ENCODE peak calls at places on chromosomes 3 and 15, in six cellular contexts. One of them, this sample, is unnamed.

GRCh38 chr3:53705024-53705750 is 141.0 kb downstream of the CHDH start:
- DNase-seq in uterus: no peak
- DNase-seq in tibial nerve: no peak
- DNase-seq in left ventricle myocardium inferior: no peak
- DNase-seq in cardiac fibroblast: no peak
- DNase-seq in heart left ventricle: no peak
- DNase-seq in this sample: no peak

GRCh38 chr15:67013696-67014095 is 51.7 kb upstream of the SMAD3 start:
- DNase-seq in uterus: no peak
- DNase-seq in left ventricle myocardium inferior: peak
- DNase-seq in tibial nerve: no peak
- DNase-seq in heart left ventricle: peak
- DNase-seq in cardiac fibroblast: peak
- DNase-seq in this sample: no peak

GRCh38 chr3:4355401-4356224 is 52.4 kb downstream of the SETMAR start:
- DNase-seq in left ventricle myocardium inferior: peak
- DNase-seq in tibial nerve: peak
- DNase-seq in cardiac fibroblast: peak
- DNase-seq in uterus: peak
- DNase-seq in heart left ventricle: peak
- DNase-seq in this sample: no peak

GRCh38 chr3:41943444-41943843 is 18.5 kb downstream of the ULK4 start:
- DNase-seq in left ventricle myocardium inferior: no peak
- DNase-seq in cardiac fibroblast: no peak
- DNase-seq in uterus: no peak
- DNase-seq in tibial nerve: no peak
- DNase-seq in heart left ventricle: no peak
- DNase-seq in this sample: no peak

GRCh38 chr15:39194431-39194830 is 386.4 kb upstream of the THBS1 start:
- DNase-seq in uterus: no peak
- DNase-seq in left ventricle myocardium inferior: no peak
- DNase-seq in cardiac fibroblast: peak
- DNase-seq in heart left ventricle: no peak
- DNase-seq in tibial nerve: no peak
- DNase-seq in this sample: peak

GRCh38 chr15:67152429-67152828 is 87.0 kb downstream of the SMAD3 start:
- DNase-seq in cardiac fibroblast: no peak
- DNase-seq in uterus: no peak
- DNase-seq in tibial nerve: no peak
- DNase-seq in left ventricle myocardium inferior: no peak
- DNase-seq in heart left ventricle: no peak
- DNase-seq in this sample: no peak

GRCh38 chr3:96354742-96355141 is 459.7 kb upstream of the EPHA6 start:
- DNase-seq in heart left ventricle: no peak
- DNase-seq in left ventricle myocardium inferior: no peak
- DNase-seq in uterus: no peak
- DNase-seq in cardiac fibroblast: no peak
- DNase-seq in tibial nerve: no peak
- DNase-seq in this sample: no peak

GRCh38 chr3:118479376-118479775 is 555.3 kb downstream of the IGSF11 start:
- DNase-seq in cardiac fibroblast: no peak
- DNase-seq in uterus: no peak
- DNase-seq in heart left ventricle: no peak
- DNase-seq in tibial nerve: no peak
- DNase-seq in left ventricle myocardium inferior: no peak
- DNase-seq in this sample: no peak

GRCh38 chr3:71989165-71989564 is 204.2 kb upstream of the PROK2 start:
- DNase-seq in cardiac fibroblast: peak
- DNase-seq in left ventricle myocardium inferior: no peak
- DNase-seq in heart left ventricle: no peak
- DNase-seq in tibial nerve: no peak
- DNase-seq in uterus: no peak
- DNase-seq in this sample: no peak

GRCh38 chr15:31327674-31328424 is 1.2 kb downstream of the KLF13 start:
- DNase-seq in heart left ventricle: peak
- DNase-seq in cardiac fibroblast: peak
- DNase-seq in left ventricle myocardium inferior: peak
- DNase-seq in tibial nerve: no peak
- DNase-seq in uterus: peak
- DNase-seq in this sample: no peak

GRCh38 chr3:146020969-146021368 is 140.0 kb downstream of the PLOD2 start:
- DNase-seq in tibial nerve: no peak
- DNase-seq in uterus: no peak
- DNase-seq in left ventricle myocardium inferior: no peak
- DNase-seq in heart left ventricle: no peak
- DNase-seq in cardiac fibroblast: no peak
- DNase-seq in this sample: no peak

GRCh38 chr15:99139276-99139675 is 34.4 kb downstream of the SYNM start:
- DNase-seq in tibial nerve: no peak
- DNase-seq in cardiac fibroblast: no peak
- DNase-seq in heart left ventricle: no peak
- DNase-seq in left ventricle myocardium inferior: no peak
- DNase-seq in uterus: no peak
- DNase-seq in this sample: no peak

GRCh38 chr3:47612178-47612577 is 33.5 kb upstream of the CSPG5 start:
- DNase-seq in uterus: no peak
- DNase-seq in tibial nerve: no peak
- DNase-seq in cardiac fibroblast: peak
- DNase-seq in left ventricle myocardium inferior: no peak
- DNase-seq in heart left ventricle: no peak
- DNase-seq in this sample: peak

DNA sequence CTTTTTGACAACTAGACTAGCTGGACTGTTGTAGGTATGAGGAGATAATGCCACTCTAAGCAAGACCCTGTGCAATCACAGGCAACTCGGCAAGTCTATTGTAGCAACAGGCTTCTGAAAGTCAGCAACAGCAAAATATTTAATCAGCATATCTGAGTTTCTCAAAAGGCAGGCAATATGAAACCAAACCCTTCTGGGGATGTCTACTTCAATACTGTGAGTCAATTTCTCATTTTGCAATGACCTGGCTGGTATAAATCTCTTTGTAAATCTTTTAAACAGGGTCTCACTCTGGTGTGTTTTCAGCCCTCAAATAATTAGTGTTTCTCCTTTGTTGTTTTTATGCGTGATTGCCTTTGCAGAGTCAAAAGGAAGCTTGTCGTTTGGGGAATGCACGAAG is 1044.5 kb downstream of the NTRK3 start:
- DNase-seq in tibial nerve: no peak
- DNase-seq in cardiac fibroblast: no peak
- DNase-seq in heart left ventricle: no peak
- DNase-seq in uterus: no peak
- DNase-seq in left ventricle myocardium inferior: no peak
- DNase-seq in this sample: no peak
- TF ChIP-seq CTCF in tibial nerve: no peak
- TF ChIP-seq CTCF in cardiac fibroblast: no peak
- TF ChIP-seq CTCF in heart left ventricle: no peak
- TF ChIP-seq CTCF in uterus: no peak
- TF ChIP-seq CTCF in left ventricle myocardium inferior: no peak
- TF ChIP-seq CTCF in this sample: no peak

DNA sequence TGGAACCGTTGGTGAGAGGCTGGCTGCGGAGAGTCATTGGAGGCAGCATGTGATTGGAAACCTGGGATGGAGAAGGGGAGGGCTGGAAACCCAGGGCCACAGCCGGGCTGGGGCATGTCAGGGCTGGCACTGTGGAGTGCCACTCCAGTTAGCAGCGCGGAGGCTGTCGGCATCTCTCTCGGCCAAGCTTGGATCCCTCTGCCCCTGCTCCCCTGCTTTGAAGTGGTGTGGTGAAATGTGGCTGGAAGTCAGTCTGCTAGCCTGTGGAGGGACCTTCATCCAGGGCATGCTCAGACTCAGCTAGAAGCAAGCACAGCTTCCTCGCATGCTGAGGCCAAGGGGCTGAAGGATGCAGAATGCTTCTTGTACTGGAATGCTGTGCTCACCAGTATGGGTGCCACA is 13.5 kb downstream of the SLCO3A1 start:
- DNase-seq in uterus: peak
- DNase-seq in left ventricle myocardium inferior: peak
- DNase-seq in cardiac fibroblast: peak
- DNase-seq in heart left ventricle: peak
- DNase-seq in tibial nerve: no peak
- DNase-seq in this sample: no peak
- H3K4me3 ChIP-seq in uterus: no peak
- H3K4me3 ChIP-seq in left ventricle myocardium inferior: peak
- H3K4me3 ChIP-seq in cardiac fibroblast: no peak
- H3K4me3 ChIP-seq in heart left ventricle: no peak
- H3K4me3 ChIP-seq in tibial nerve: no peak
- H3K4me3 ChIP-seq in this sample: no peak

GRCh38 chr3:58003093-58003492 is 5.1 kb upstream of the FLNB start:
- DNase-seq in uterus: no peak
- DNase-seq in left ventricle myocardium inferior: no peak
- DNase-seq in cardiac fibroblast: no peak
- DNase-seq in heart left ventricle: no peak
- DNase-seq in tibial nerve: no peak
- DNase-seq in this sample: no peak

GRCh38 chr3:58001979-58002378 is 6.2 kb upstream of the FLNB start:
- DNase-seq in uterus: no peak
- DNase-seq in cardiac fibroblast: no peak
- DNase-seq in tibial nerve: no peak
- DNase-seq in heart left ventricle: no peak
- DNase-seq in left ventricle myocardium inferior: no peak
- DNase-seq in this sample: no peak

GRCh38 chr3:58005662-58006061 is 2.6 kb upstream of the FLNB start:
- DNase-seq in heart left ventricle: no peak
- DNase-seq in left ventricle myocardium inferior: no peak
- DNase-seq in uterus: no peak
- DNase-seq in cardiac fibroblast: peak
- DNase-seq in tibial nerve: no peak
- DNase-seq in this sample: no peak

GRCh38 chr3:58006661-58007060 is 1.6 kb upstream of the FLNB start:
- DNase-seq in cardiac fibroblast: no peak
- DNase-seq in heart left ventricle: no peak
- DNase-seq in left ventricle myocardium inferior: no peak
- DNase-seq in tibial nerve: no peak
- DNase-seq in uterus: no peak
- DNase-seq in this sample: no peak

DNA sequence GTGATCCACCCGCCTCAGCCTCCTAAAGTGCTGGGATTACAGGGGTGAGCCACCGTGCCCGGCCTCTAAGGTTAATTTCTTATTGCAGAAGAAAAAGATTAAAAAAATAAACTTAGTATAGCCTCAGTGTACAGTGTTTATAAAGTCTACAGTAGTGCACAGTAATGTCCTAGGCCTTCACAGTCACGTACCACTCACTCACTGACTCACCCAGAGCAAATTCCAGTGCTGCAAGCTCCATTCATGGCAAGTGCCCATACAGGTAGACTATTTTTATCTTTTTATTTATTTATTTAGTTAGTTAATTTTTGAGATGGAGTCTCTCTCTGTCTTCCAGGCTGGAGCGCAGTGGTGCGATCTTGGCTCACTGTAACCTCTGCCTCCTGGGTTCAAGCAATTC is 3.2 kb upstream of the FLNB start:
- DNase-seq in uterus: no peak
- DNase-seq in heart left ventricle: no peak
- DNase-seq in cardiac fibroblast: no peak
- DNase-seq in tibial nerve: no peak
- DNase-seq in left ventricle myocardium inferior: no peak
- DNase-seq in this sample: no peak
- TF ChIP-seq CTCF in uterus: no peak
- TF ChIP-seq CTCF in heart left ventricle: no peak
- TF ChIP-seq CTCF in cardiac fibroblast: no peak
- TF ChIP-seq CTCF in tibial nerve: no peak
- TF ChIP-seq CTCF in left ventricle myocardium inferior: no peak
- TF ChIP-seq CTCF in this sample: no peak

DNA sequence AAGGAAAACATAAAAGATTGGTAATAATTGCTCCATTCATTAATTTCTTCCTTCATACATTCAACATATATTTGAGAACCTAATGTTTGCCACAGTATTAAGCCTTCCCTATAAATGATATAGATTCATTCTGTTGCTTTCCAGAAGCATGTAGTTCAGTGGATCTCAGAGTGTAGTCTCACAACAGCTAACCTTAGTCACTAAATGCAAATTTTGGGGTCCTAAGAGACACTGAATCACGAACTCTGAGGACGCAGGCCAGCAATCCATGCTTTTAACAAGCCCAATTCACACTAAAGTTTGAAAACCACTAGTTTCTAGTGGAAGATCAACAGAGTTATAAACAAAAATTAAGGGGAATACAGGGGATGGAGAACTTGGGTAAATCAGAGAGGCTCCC is 7.2 kb upstream of the AQR start:
- DNase-seq in heart left ventricle: no peak
- DNase-seq in cardiac fibroblast: no peak
- DNase-seq in uterus: no peak
- DNase-seq in left ventricle myocardium inferior: no peak
- DNase-seq in tibial nerve: no peak
- DNase-seq in this sample: no peak
- H3K4me3 ChIP-seq in heart left ventricle: no peak
- H3K4me3 ChIP-seq in cardiac fibroblast: no peak
- H3K4me3 ChIP-seq in uterus: no peak
- H3K4me3 ChIP-seq in left ventricle myocardium inferior: no peak
- H3K4me3 ChIP-seq in tibial nerve: no peak
- H3K4me3 ChIP-seq in this sample: no peak

DNA sequence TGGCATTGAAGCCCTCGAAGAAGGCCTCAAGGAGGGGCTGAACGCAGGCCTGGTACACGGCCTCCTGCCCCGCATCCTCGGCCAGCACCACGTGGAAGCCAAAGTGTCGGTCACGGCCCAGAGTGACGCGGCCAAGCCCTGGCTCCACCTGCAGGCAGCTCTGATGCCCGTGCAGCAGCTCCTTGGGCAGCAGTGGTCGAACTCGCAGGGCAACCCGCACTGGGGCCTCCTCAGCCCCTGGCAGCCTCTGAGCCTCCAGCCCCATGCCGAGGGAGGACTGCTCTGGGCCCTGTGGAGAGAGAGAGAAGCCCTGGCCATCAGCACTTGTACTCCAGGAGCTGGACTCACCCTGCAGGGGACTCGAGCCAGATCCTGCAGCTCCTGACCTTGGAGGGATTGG is 2.6 kb downstream of the KIF7 start:
- DNase-seq in uterus: no peak
- DNase-seq in heart left ventricle: no peak
- DNase-seq in tibial nerve: no peak
- DNase-seq in cardiac fibroblast: no peak
- DNase-seq in left ventricle myocardium inferior: no peak
- DNase-seq in this sample: no peak
- TF ChIP-seq CTCF in uterus: no peak
- TF ChIP-seq CTCF in heart left ventricle: no peak
- TF ChIP-seq CTCF in tibial nerve: no peak
- TF ChIP-seq CTCF in cardiac fibroblast: no peak
- TF ChIP-seq CTCF in left ventricle myocardium inferior: no peak
- TF ChIP-seq CTCF in this sample: no peak